ENCODE peak calls at places on chromosomes 11 and 22, in six cellular contexts. H, B, C, G, P and I are unnamed samples.

GRCh38 chr11:77842451-77843121 is 21.6 kb downstream of the AAMDC start:
- DNase-seq in C (no peak), H (no peak), P (no peak), G (peak), B (no peak), I (peak)

GRCh38 chr11:73320786-73321325 is 12.8 kb downstream of the ARHGEF17 start:
- DNase-seq in B (no peak), C (no peak), G (peak), H (no peak), P (no peak), I (peak)

GRCh38 chr11:48210052-48210451 is 6.6 kb upstream of the OR4B1 start:
- DNase-seq in C (no peak), B (no peak), P (no peak), G (peak), H (no peak), I (no peak)

GRCh38 chr11:116910847-116911246 is 73.4 kb upstream of the APOA1 start:
- DNase-seq in G (no peak), H (no peak), C (no peak), P (no peak), B (no peak), I (no peak)

GRCh38 chr11:46719048-46719542 is at the start of gene F2:
- DNase-seq in H (no peak), C (no peak), P (no peak), B (no peak), G (no peak), I (peak)

GRCh38 chr11:114987171-114987760 is 308.9 kb downstream of the NXPE2 start:
- DNase-seq in P (no peak), G (no peak), H (no peak), C (no peak), B (no peak), I (no peak)

GRCh38 chr11:66743271-66743968 is 14.4 kb upstream of the SPTBN2 start:
- DNase-seq in H (no peak), G (no peak), P (no peak), B (no peak), C (no peak), I (peak)

GRCh38 chr11:46391186-46391577 is 394 bp downstream of the CHRM4 start:
- DNase-seq in B (no peak), G (no peak), C (no peak), H (peak), P (no peak), I (peak)

GRCh38 chr22:31489632-31490495 is at the start of gene EIF4ENIF1:
- DNase-seq in G (peak), B (peak), C (peak), H (peak), P (peak), I (peak)

GRCh38 chr11:104570088-104570701 is 328.1 kb downstream of the CASP12 start:
- DNase-seq in B (no peak), H (no peak), G (peak), C (no peak), P (peak), I (no peak)

GRCh38 chr22:23495614-23496444 is 84.3 kb downstream of the IGLL1 start:
- DNase-seq in B (no peak), G (no peak), H (no peak), C (no peak), P (no peak), I (peak)

GRCh38 chr11:129377739-129378138 is 2.1 kb downstream of the BARX2 start:
- DNase-seq in G (no peak), P (no peak), B (no peak), H (no peak), C (no peak), I (no peak)

GRCh38 chr11:61744181-61744580 is 8.3 kb upstream of the MYRF start:
- DNase-seq in C (no peak), B (no peak), G (no peak), H (no peak), P (no peak), I (no peak)

GRCh38 chr11:60821827-60822599 is 19.9 kb upstream of the CCDC86 start:
- DNase-seq in G (no peak), C (no peak), B (no peak), H (peak), P (no peak), I (peak)

GRCh38 chr11:13984616-13985474 is 22.3 kb downstream of the SPON1 start:
- DNase-seq in B (no peak), P (peak), C (no peak), H (no peak), G (peak), I (no peak)

GRCh38 chr22:47586038-47586437 is 823.6 kb downstream of the TBC1D22A start:
- DNase-seq in G (no peak), B (no peak), C (no peak), P (no peak), H (no peak), I (no peak)

GRCh38 chr22:41094036-41094435 is 1.6 kb downstream of the EP300 start:
- DNase-seq in B (no peak), H (no peak), P (peak), C (no peak), G (peak), I (peak)

GRCh38 chr22:20186871-20187546 is 36.2 kb upstream of the CCDC188 start:
- DNase-seq in P (no peak), B (no peak), H (no peak), C (no peak), G (no peak), I (no peak)

GRCh38 chr22:43681724-43682360 is 130.3 kb downstream of the EFCAB6 start:
- DNase-seq in C (no peak), H (no peak), B (no peak), G (no peak), P (no peak), I (no peak)

GRCh38 chr11:129247129-129247528 is 55.0 kb upstream of the ARHGAP32 start:
- DNase-seq in B (no peak), P (peak), G (peak), C (no peak), H (no peak), I (no peak)

GRCh38 chr22:39240841-39241631 is 3.7 kb downstream of the PDGFB start:
- DNase-seq in H (no peak), P (no peak), B (peak), C (no peak), G (peak), I (no peak)

GRCh38 chr22:32378703-32379272 is 21.1 kb downstream of the RFPL3 start:
- DNase-seq in H (no peak), C (no peak), B (no peak), G (peak), P (no peak), I (peak)

GRCh38 chr11:47879259-47880184 is 31.4 kb upstream of the NUP160 start:
- DNase-seq in B (no peak), G (no peak), P (no peak), H (no peak), C (no peak), I (no peak)

GRCh38 chr22:30705710-30706651 is 11.3 kb downstream of the OSBP2 start:
- DNase-seq in B (peak), G (peak), C (no peak), P (peak), H (peak), I (peak)

GRCh38 chr11:124724854-124725718 is 14.7 kb upstream of the NRGN start:
- DNase-seq in C (no peak), H (peak), B (no peak), G (no peak), P (no peak), I (no peak)

GRCh38 chr11:130606781-130607511 is 158.5 kb downstream of the ADAMTS15 start:
- DNase-seq in G (peak), H (no peak), B (no peak), C (no peak), P (no peak), I (no peak)

GRCh38 chr11:120096756-120097191 is 41.1 kb downstream of the TRIM29 start:
- DNase-seq in P (no peak), G (no peak), H (no peak), B (no peak), C (no peak), I (peak)

GRCh38 chr11:27263046-27263445 is 100.0 kb downstream of the CCDC34 start:
- DNase-seq in G (no peak), B (no peak), C (no peak), H (no peak), P (no peak), I (no peak)

GRCh38 chr11:13338437-13339069 is 61.0 kb downstream of the BMAL1 start:
- DNase-seq in G (peak), C (no peak), P (no peak), H (no peak), B (no peak), I (peak)

GRCh38 chr22:27857441-27857840 is 55.9 kb upstream of the MN1 start:
- DNase-seq in C (no peak), H (no peak), B (no peak), G (peak), P (no peak), I (no peak)

GRCh38 chr22:35480627-35481565 is 59.7 kb upstream of the RASD2 start:
- DNase-seq in C (no peak), B (no peak), P (no peak), G (no peak), H (no peak), I (no peak)

GRCh38 chr11:39745401-39745800 is 1714.1 kb downstream of the LRRC4C start:
- DNase-seq in P (no peak), G (no peak), H (no peak), C (no peak), B (no peak), I (no peak)

GRCh38 chr11:34345012-34345804 is 12.6 kb downstream of the ABTB2 start:
- DNase-seq in H (no peak), G (peak), P (peak), C (no peak), B (no peak), I (peak)

GRCh38 chr22:48943567-48944432 is 883.9 kb downstream of the BRD1 start:
- DNase-seq in B (no peak), H (no peak), G (no peak), P (no peak), C (no peak), I (peak)

GRCh38 chr11:14746857-14747256 is 103.3 kb downstream of the PDE3B start:
- DNase-seq in P (no peak), H (no peak), B (no peak), G (no peak), C (no peak), I (no peak)

GRCh38 chr11:36532908-36533601 is 23.0 kb upstream of the TRAF6 start:
- DNase-seq in H (no peak), C (no peak), B (no peak), P (no peak), G (no peak), I (no peak)

GRCh38 chr11:90468923-90469322 is 246.1 kb upstream of the CHORDC1 start:
- DNase-seq in P (peak), B (no peak), C (no peak), H (no peak), G (no peak), I (no peak)